ENCODE peak calls at places on chromosomes 7 and 10, in five cellular contexts. Q, J, I, V and H are unnamed samples.

GRCh38 chr7:75642810-75643486 is 95.8 kb downstream of the HIP1 start:
- DNase-seq in V (peak), I (peak), J (peak), Q (peak), H (peak)

GRCh38 chr7:30322656-30323355 is 38.4 kb downstream of the ZNRF2 start:
- DNase-seq in I (no peak), J (peak), Q (no peak), V (no peak), H (no peak)

GRCh38 chr10:130179640-130180039 is 43.4 kb downstream of the GLRX3 start:
- DNase-seq in J (peak), Q (peak), I (peak), V (peak), H (peak)

GRCh38 chr7:158270106-158270775 is 317.4 kb downstream of the PTPRN2 start:
- DNase-seq in J (no peak), V (no peak), Q (no peak), I (no peak), H (no peak)

GRCh38 chr7:73971315-73971700 is 56.7 kb upstream of the ELN start:
- DNase-seq in Q (no peak), I (no peak), V (no peak), J (no peak), H (no peak)

GRCh38 chr7:96097802-96098201 is 224.1 kb downstream of the SLC25A13 start:
- DNase-seq in V (no peak), I (peak), J (no peak), Q (no peak), H (peak)

GRCh38 chr7:2099036-2099957 is 133.4 kb downstream of the MAD1L1 start:
- DNase-seq in J (peak), Q (peak), I (peak), V (no peak), H (peak)

GRCh38 chr10:60646966-60647796 is 131.1 kb upstream of the CDK1 start:
- DNase-seq in Q (peak), I (peak), J (peak), V (peak), H (peak)

GRCh38 chr10:110137142-110137545 is 70.3 kb upstream of the MXI1 start:
- DNase-seq in J (no peak), Q (peak), I (peak), V (peak), H (peak)

GRCh38 chr7:95011156-95011928 is 103.9 kb downstream of the PPP1R9A start:
- DNase-seq in I (peak), J (no peak), Q (peak), V (peak), H (peak)

GRCh38 chr10:104638861-104639594 is 2.1 kb upstream of the SORCS3 start:
- DNase-seq in J (no peak), I (no peak), Q (no peak), V (no peak), H (no peak)

GRCh38 chr7:2530076-2530967 is 10.7 kb downstream of the LFNG start:
- DNase-seq in I (no peak), Q (peak), J (peak), V (no peak), H (no peak)